ENCODE peak calls at places on chromosomes 4 and X, in seven cellular contexts. V is neural progenitor cell; K is mesenchymal stem cell; N is transverse colon; B is CD8-positive, alpha-beta T cell; I is neuronal stem cell; G is left lung. W is an unnamed sample.

GRCh38 chr4:184014301-184014700 is 109.2 kb downstream of the STOX2 start:
- DNase-seq in V (no peak), K (no peak), N (no peak), B (no peak), I (no peak), G (no peak), W (no peak)

GRCh38 chr4:69881173-69881773 is 21.3 kb upstream of the SULT1E1 start:
- DNase-seq in V (peak; percentile 63), K (peak; percentile 44), N (peak; percentile 17), B (no peak), I (peak; percentile 6), G (peak; percentile 33), W (peak; percentile 10)

GRCh38 chr4:37674446-37674845 is 11.7 kb downstream of the RELL1 start:
- DNase-seq in V (no peak), K (no peak), N (no peak), B (no peak), I (no peak), G (no peak), W (no peak)

GRCh38 chrX:30875957-30876356 is 13.1 kb downstream of the TAB3 start:
- DNase-seq in V (no peak), K (peak; percentile 83), N (no peak), B (no peak), I (no peak), G (no peak), W (no peak)

GRCh38 chr4:35836591-35836990 is 407.7 kb downstream of the ARAP2 start:
- DNase-seq in V (no peak), K (no peak), N (no peak), B (no peak), I (no peak), G (no peak), W (no peak)

GRCh38 chr4:74627516-74627915 is 166.8 kb downstream of the BTC start:
- DNase-seq in V (no peak), K (no peak), N (no peak), B (no peak), I (no peak), G (no peak), W (no peak)

GRCh38 chrX:106959897-106960296 is 39.7 kb downstream of the CLDN2 start:
- DNase-seq in V (peak; percentile 47), K (peak; percentile 18), N (no peak), B (no peak), I (no peak), G (no peak), W (no peak)

GRCh38 chr4:82515705-82516104 is 46.1 kb downstream of the TMEM150C start:
- DNase-seq in V (no peak), K (peak; percentile 18), N (no peak), B (no peak), I (no peak), G (no peak), W (no peak)

GRCh38 chr4:184347251-184348239 is 126.8 kb downstream of the IRF2 start:
- DNase-seq in V (peak; percentile 89), K (peak; percentile 70), N (peak; percentile 72), B (no peak), I (peak; percentile 62), G (peak; percentile 73), W (no peak)

GRCh38 chr4:1511441-1512041 is 105.3 kb upstream of the NKX1-1 start:
- DNase-seq in V (no peak), K (peak; percentile 15), N (no peak), B (no peak), I (no peak), G (peak; percentile 66), W (peak; percentile 73)

GRCh38 chr4:1246901-1247810 is 1.8 kb downstream of the CTBP1 start:
- DNase-seq in V (peak; percentile 54), K (no peak), N (peak; percentile 26), B (no peak), I (no peak), G (peak; percentile 34), W (no peak)

GRCh38 chrX:10001496-10001895 is 34.3 kb downstream of the CLDN34 start:
- DNase-seq in V (no peak), K (no peak), N (no peak), B (no peak), I (no peak), G (no peak), W (no peak)

GRCh38 chrX:147476008-147476407 is 435.7 kb upstream of the FMR1 start:
- DNase-seq in V (peak; percentile 50), K (no peak), N (peak; percentile 7), B (no peak), I (no peak), G (no peak), W (no peak)

GRCh38 chr4:122476745-122477144 is 20.2 kb upstream of the IL2 start:
- DNase-seq in V (no peak), K (no peak), N (no peak), B (no peak), I (no peak), G (no peak), W (no peak)

GRCh38 chrX:46873746-46874145 is 36.9 kb downstream of the RP2 start:
- DNase-seq in V (no peak), K (no peak), N (no peak), B (no peak), I (no peak), G (no peak), W (no peak)

GRCh38 chr4:39936565-39937418 is 40.9 kb downstream of the PDS5A start:
- DNase-seq in V (peak; percentile 54), K (no peak), N (no peak), B (no peak), I (peak; percentile 11), G (no peak), W (no peak)

GRCh38 chr4:84146300-84146942 is 352.7 kb downstream of the NKX6-1 start:
- DNase-seq in V (no peak), K (no peak), N (no peak), B (no peak), I (no peak), G (no peak), W (no peak)

GRCh38 chrX:42732506-42732905 is 45.5 kb downstream of the PPP1R2C start:
- DNase-seq in V (no peak), K (no peak), N (no peak), B (no peak), I (no peak), G (no peak), W (no peak)

GRCh38 chr4:139457318-139457717 is 3.4 kb downstream of the RAB33B start:
- DNase-seq in V (no peak), K (no peak), N (no peak), B (no peak), I (no peak), G (no peak), W (no peak)

GRCh38 chr4:38811307-38811706 is 6.7 kb upstream of the TLR1 start:
- DNase-seq in V (no peak), K (no peak), N (no peak), B (no peak), I (no peak), G (no peak), W (no peak)

GRCh38 chr4:124121511-124121934 is 591.0 kb downstream of the ANKRD50 start:
- DNase-seq in V (no peak), K (no peak), N (no peak), B (no peak), I (no peak), G (no peak), W (no peak)

GRCh38 chrX:45888518-45888917 is 656.7 kb downstream of the ZNF674 start:
- DNase-seq in V (no peak), K (peak; percentile 8), N (no peak), B (no peak), I (no peak), G (no peak), W (no peak)

GRCh38 chrX:116009871-116010710 is 160.5 kb upstream of the AGTR2 start:
- DNase-seq in V (no peak), K (no peak), N (peak; percentile 14), B (no peak), I (no peak), G (peak; percentile 47), W (no peak)

GRCh38 chrX:10327651-10328050 is 170.9 kb downstream of the CLCN4 start:
- DNase-seq in V (peak; percentile 12), K (peak; percentile 7), N (no peak), B (no peak), I (peak; percentile 4), G (no peak), W (no peak)

GRCh38 chr4:75844151-75844662 is 58.0 kb downstream of the PPEF2 start:
- DNase-seq in V (no peak), K (peak; percentile 85), N (no peak), B (no peak), I (no peak), G (no peak), W (no peak)
- H3K27ac ChIP-seq in V (no peak overlapping the region), K (peak overlapping the region; percentile 97), N (no peak overlapping the region), B (no peak overlapping the region), I (no peak overlapping the region), G (peak overlapping the region; percentile 48), W (no peak overlapping the region)

DNA sequence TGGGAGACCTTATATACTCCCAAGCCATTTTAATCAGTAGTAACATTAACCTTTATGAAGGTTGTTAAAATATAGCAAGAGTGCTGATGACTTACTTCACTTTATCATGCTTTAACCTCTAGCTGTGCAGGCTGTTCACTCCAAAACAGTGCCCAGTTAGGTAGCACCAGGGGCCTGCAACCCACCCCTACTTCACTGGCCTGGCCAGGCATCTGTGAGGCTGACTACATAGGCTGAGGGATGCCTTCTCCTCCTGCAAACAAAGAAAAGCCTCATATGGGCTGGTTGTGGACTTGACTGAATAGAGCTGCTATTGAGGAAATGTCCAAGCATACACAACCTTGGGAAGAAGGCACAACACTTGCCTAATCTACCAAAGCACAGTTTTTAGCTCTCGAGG is 172.8 kb downstream of the SHROOM3 start:
- DNase-seq in V (no peak), K (no peak), N (no peak), B (no peak), I (no peak), G (no peak), W (no peak)
- H3K27ac ChIP-seq in V (peak overlapping the region; percentile 84), K (no peak overlapping the region), N (no peak overlapping the region), B (no peak overlapping the region), I (peak overlapping the region; percentile 65), G (no peak overlapping the region), W (no peak overlapping the region)

DNA sequence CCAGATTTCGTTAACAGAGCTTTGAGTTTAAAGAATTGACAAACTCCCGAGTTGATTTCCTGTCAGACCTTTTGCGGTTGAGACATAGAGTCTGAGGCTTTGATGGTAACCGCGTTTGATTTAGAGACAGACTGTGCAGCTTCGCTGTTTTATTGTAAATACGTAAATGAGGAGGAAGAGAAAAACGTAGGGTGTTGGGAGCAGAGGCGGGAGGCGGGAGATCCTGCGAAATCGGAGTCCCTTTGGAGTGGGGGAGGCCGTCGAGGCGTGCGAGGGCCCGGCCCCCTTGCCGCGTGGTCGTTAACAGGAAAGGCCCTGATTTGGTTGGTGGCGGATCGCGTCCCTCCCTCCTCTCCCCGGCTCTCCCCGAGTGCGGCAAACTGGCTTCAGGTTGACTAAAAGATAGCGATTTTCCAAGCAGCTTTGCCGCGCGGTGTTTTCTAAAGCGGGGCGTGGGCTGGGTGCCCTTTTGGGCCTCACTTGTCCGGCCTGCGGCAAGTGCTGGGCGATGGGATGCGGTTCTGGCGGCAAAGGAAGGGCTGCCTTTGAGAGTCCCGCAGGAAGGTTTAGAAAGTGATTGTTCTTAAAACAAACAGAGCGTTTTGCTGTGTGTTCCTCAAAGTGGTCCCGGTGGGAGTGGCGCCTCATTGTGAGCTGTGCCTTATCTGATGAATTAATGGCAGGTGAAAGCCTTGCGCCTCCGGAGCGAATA is 865 bp downstream of the SCML1 start:
- DNase-seq in V (peak; percentile 48), K (peak; percentile 51), N (peak; percentile 50), B (peak; percentile 4), I (peak; percentile 14), G (peak; percentile 54), W (peak; percentile 82)
- H3K27ac ChIP-seq in V (no peak overlapping the region), K (peak overlapping the region; percentile 29), N (peak overlapping the region; percentile 96), B (peak overlapping the region; percentile 95), I (peak overlapping the region; percentile 14), G (peak overlapping the region; percentile 76), W (peak overlapping the region; percentile 73)

GRCh38 chr4:68361146-68361589 is 11.3 kb upstream of the YTHDC1 start:
- DNase-seq in V (no peak), K (peak; percentile 91), N (no peak), B (no peak), I (no peak), G (no peak), W (no peak)
- H3K27ac ChIP-seq in V (no peak overlapping the region), K (peak overlapping the region; percentile 45), N (no peak overlapping the region), B (no peak overlapping the region), I (no peak overlapping the region), G (no peak overlapping the region), W (no peak overlapping the region)